ENCODE peak calls at places on chromosomes 3 and 15, in seven cellular contexts. O, U, L, A, G, N and D are unnamed samples.

GRCh38 chr15:33699691-33700447 is 268.4 kb upstream of the CHRM5 start:
- DNase-seq in O (no peak), U (peak; percentile 64), L (no peak), A (no peak), G (no peak), N (no peak), D (no peak)

GRCh38 chr15:69478259-69478687 is 25.7 kb downstream of the RPLP1 start:
- DNase-seq in O (no peak), U (peak; percentile 75), L (no peak), A (no peak), G (peak; percentile 70), N (no peak), D (no peak)

GRCh38 chr15:80970018-80970657 is 19.5 kb downstream of the MESD start:
- DNase-seq in O (peak; percentile 57), U (peak; percentile 66), L (no peak), A (no peak), G (peak; percentile 53), N (peak; percentile 66), D (peak; percentile 54)

GRCh38 chr3:127549826-127550487 is 40.6 kb downstream of the TPRA1 start:
- DNase-seq in O (no peak), U (no peak), L (no peak), A (no peak), G (no peak), N (no peak), D (no peak)

GRCh38 chr15:47750030-47750739 is 32.9 kb downstream of the SEMA6D start:
- DNase-seq in O (no peak), U (peak; percentile 81), L (no peak), A (no peak), G (no peak), N (no peak), D (no peak)

GRCh38 chr3:169241928-169242751 is 421.4 kb downstream of the MECOM start:
- DNase-seq in O (peak; percentile 43), U (peak; percentile 70), L (no peak), A (no peak), G (peak; percentile 31), N (no peak), D (no peak)

GRCh38 chr3:42802876-42803799 is 1.2 kb downstream of the HIGD1A start:
- DNase-seq in O (no peak), U (peak; percentile 70), L (no peak), A (no peak), G (peak; percentile 36), N (no peak), D (no peak)

GRCh38 chr15:89361451-89362202 is 27.0 kb upstream of the POLG start:
- DNase-seq in O (peak; percentile 59), U (peak; percentile 83), L (no peak), A (no peak), G (peak; percentile 82), N (peak; percentile 63), D (peak; percentile 48)

GRCh38 chr15:100544290-100544945 is 15.7 kb upstream of the CERS3 start:
- DNase-seq in O (no peak), U (no peak), L (no peak), A (no peak), G (no peak), N (no peak), D (no peak)

GRCh38 chr15:78879517-78880241 is 7.0 kb downstream of the MORF4L1 start:
- DNase-seq in O (no peak), U (no peak), L (peak; percentile 8), A (no peak), G (no peak), N (no peak), D (no peak)

GRCh38 chr3:149701206-149701976 is 43.6 kb upstream of the WWTR1 start:
- DNase-seq in O (no peak), U (no peak), L (no peak), A (no peak), G (no peak), N (no peak), D (no peak)

GRCh38 chr3:161008086-161008485 is 97.1 kb downstream of the B3GALNT1 start:
- DNase-seq in O (no peak), U (no peak), L (no peak), A (no peak), G (no peak), N (no peak), D (no peak)

GRCh38 chr3:14216257-14217048 is 37.8 kb downstream of the LSM3 start:
- DNase-seq in O (peak; percentile 68), U (peak; percentile 99), L (peak; percentile 58), A (peak; percentile 82), G (peak; percentile 74), N (no peak), D (no peak)

GRCh38 chr3:23232016-23232415 is 28.9 kb downstream of the UBE2E2 start:
- DNase-seq in O (no peak), U (no peak), L (no peak), A (no peak), G (no peak), N (no peak), D (no peak)

GRCh38 chr15:63892794-63893441 is 59.2 kb upstream of the HERC1 start:
- DNase-seq in O (no peak), U (no peak), L (peak; percentile 68), A (peak; percentile 85), G (no peak), N (no peak), D (peak; percentile 83)

GRCh38 chr3:37661615-37662306 is 199.9 kb upstream of the CTDSPL start:
- DNase-seq in O (no peak), U (peak; percentile 21), L (no peak), A (no peak), G (no peak), N (no peak), D (no peak)

GRCh38 chr3:50599716-50600118 is 11.9 kb downstream of the CISH start:
- DNase-seq in O (peak; percentile 25), U (no peak), L (peak; percentile 56), A (no peak), G (no peak), N (no peak), D (no peak)

GRCh38 chr3:121557426-121557934 is 10.3 kb upstream of the ARGFX start:
- DNase-seq in O (no peak), U (no peak), L (no peak), A (no peak), G (no peak), N (no peak), D (no peak)

GRCh38 chr3:134426660-134427181 is 52.5 kb upstream of the AMOTL2 start:
- DNase-seq in O (no peak), U (no peak), L (no peak), A (no peak), G (no peak), N (no peak), D (no peak)

GRCh38 chr15:51097553-51098330 is 3.0 kb upstream of the TNFAIP8L3 start:
- DNase-seq in O (no peak), U (no peak), L (no peak), A (no peak), G (no peak), N (no peak), D (no peak)

GRCh38 chr3:155753038-155753647 is 8.3 kb upstream of the PLCH1 start:
- DNase-seq in O (no peak), U (no peak), L (no peak), A (no peak), G (no peak), N (no peak), D (no peak)

GRCh38 chr3:126517986-126518778 is 609 bp upstream of the UROC1 start:
- DNase-seq in O (no peak), U (no peak), L (peak; percentile 43), A (no peak), G (no peak), N (no peak), D (no peak)

GRCh38 chr15:41085029-41085428 is 31.1 kb downstream of the INO80 start:
- DNase-seq in O (no peak), U (no peak), L (no peak), A (no peak), G (no peak), N (no peak), D (no peak)
- H3K36me3 ChIP-seq in O (peaks cover 98% of the 10 kb centered on the region), U (peaks cover 9% of the 10 kb centered on the region), L (peaks cover 27% of the 10 kb centered on the region), A (no peaks in the 10 kb centered on the region), G (peaks cover 14% of the 10 kb centered on the region), N (peaks cover 4% of the 10 kb centered on the region), D (peaks cover 10% of the 10 kb centered on the region)

DNA sequence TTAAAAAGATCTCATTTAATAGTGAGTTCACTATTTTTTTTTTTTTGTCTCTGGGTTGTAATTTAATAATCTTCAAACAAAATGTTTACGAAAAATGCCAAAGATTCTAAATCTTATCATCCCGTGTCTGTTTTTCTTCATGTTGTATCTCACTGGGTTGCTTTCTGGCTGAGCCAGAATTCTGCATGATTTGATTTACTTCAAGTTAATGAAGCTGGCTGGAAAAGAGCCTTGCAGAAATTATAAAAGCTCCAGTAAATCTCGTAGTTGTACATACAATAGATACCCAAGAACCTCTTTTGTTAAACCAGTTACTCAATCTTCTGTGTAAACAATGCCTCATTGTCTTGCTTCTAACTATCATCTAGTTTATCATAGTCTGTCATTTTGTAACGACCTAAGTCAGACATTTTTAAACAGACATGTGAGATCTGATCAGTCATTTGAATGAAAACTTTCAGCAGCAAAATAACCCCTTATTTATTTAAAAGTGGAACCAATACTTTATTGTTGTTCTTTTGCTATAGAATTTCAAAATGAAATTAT is 249.0 kb downstream of the MCTP2 start:
- DNase-seq in O (no peak), U (peak; percentile 18), L (no peak), A (no peak), G (no peak), N (no peak), D (no peak)
- H3K36me3 ChIP-seq in O (peaks cover 5% of the 10 kb centered on the region), U (no peaks in the 10 kb centered on the region), L (no peaks in the 10 kb centered on the region), A (no peaks in the 10 kb centered on the region), G (no peaks in the 10 kb centered on the region), N (peaks cover 3% of the 10 kb centered on the region), D (no peaks in the 10 kb centered on the region)

GRCh38 chr3:33006571-33007286 is 55.3 kb downstream of the CCR4 start:
- DNase-seq in O (no peak), U (no peak), L (no peak), A (no peak), G (no peak), N (no peak), D (no peak)

GRCh38 chr3:33003308-33003707 is 51.9 kb downstream of the CCR4 start:
- DNase-seq in O (no peak), U (no peak), L (no peak), A (no peak), G (no peak), N (no peak), D (no peak)

GRCh38 chr3:33006081-33006480 is 54.6 kb downstream of the CCR4 start:
- DNase-seq in O (no peak), U (peak; percentile 39), L (no peak), A (no peak), G (no peak), N (no peak), D (no peak)

GRCh38 chr3:33004205-33004604 is 52.8 kb downstream of the CCR4 start:
- DNase-seq in O (no peak), U (no peak), L (no peak), A (no peak), G (no peak), N (no peak), D (no peak)

GRCh38 chr3:33004961-33005360 is 53.5 kb downstream of the CCR4 start:
- DNase-seq in O (no peak), U (no peak), L (no peak), A (no peak), G (no peak), N (no peak), D (no peak)
- H3K36me3 ChIP-seq in O (peaks cover 60% of the 10 kb centered on the region), U (no peaks in the 10 kb centered on the region), L (no peaks in the 10 kb centered on the region), A (no peaks in the 10 kb centered on the region), G (no peaks in the 10 kb centered on the region), N (no peaks in the 10 kb centered on the region), D (peaks cover 9% of the 10 kb centered on the region)

DNA sequence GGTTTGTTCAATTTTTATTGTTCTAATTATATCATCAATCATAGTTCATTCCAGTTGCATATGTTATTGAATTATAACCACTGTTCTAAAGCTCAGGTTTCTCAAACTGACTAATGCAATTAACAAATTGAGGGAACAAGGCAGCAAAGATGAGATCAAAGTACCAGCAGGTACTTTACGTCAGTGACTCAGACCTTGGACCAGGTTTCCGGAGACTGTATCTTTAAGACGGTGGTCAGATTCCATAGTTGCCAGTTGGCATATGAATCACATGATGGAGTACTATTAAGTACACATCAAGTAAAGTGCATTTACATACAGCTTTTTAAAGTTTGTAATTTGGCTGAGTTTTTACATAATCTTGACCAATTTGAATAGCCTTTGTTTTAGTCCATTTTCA is 583.6 kb upstream of the ROBO2 start:
- DNase-seq in O (no peak), U (no peak), L (no peak), A (no peak), G (no peak), N (no peak), D (no peak)
- H3K36me3 ChIP-seq in O (no peaks in the 10 kb centered on the region), U (no peaks in the 10 kb centered on the region), L (no peaks in the 10 kb centered on the region), A (no peaks in the 10 kb centered on the region), G (no peaks in the 10 kb centered on the region), N (no peaks in the 10 kb centered on the region), D (no peaks in the 10 kb centered on the region)